ENCODE peak calls at places on chromosomes 16 and 17, in eight cellular contexts. E is AG09319, N is HFFc6, X is OCI-LY7, D is tibial artery, U is Peyer's patch, I is heart right ventricle, M is progenitor cell of endocrine pancreas. G is an unnamed sample.

GRCh38 chr17:79777166-79777843 is 643 bp upstream of the CBX2 start:
- DNase-seq in E (no peak), N (peak), X (peak), D (no peak), U (no peak), I (peak), M (peak), G (peak)

GRCh38 chr16:3971706-3972105 is 91.2 kb upstream of the CREBBP start:
- DNase-seq in E (no peak), N (no peak), X (no peak), D (no peak), U (no peak), I (no peak), M (no peak), G (no peak)

GRCh38 chr17:41652461-41652960 is 28.1 kb upstream of the KRT17 start:
- DNase-seq in E (no peak), N (no peak), X (no peak), D (no peak), U (no peak), I (no peak), M (no peak), G (no peak)

GRCh38 chr17:58325289-58325726 is 3.3 kb downstream of the TSPOAP1 start:
- DNase-seq in E (no peak), N (no peak), X (peak), D (no peak), U (no peak), I (no peak), M (peak), G (no peak)

GRCh38 chr16:56606071-56606687 is 2.2 kb upstream of the MT2A start:
- DNase-seq in E (no peak), N (no peak), X (no peak), D (peak), U (no peak), I (no peak), M (no peak), G (no peak)

GRCh38 chr17:62981933-62982332 is 15.9 kb downstream of the TANC2 start:
- DNase-seq in E (no peak), N (peak), X (no peak), D (no peak), U (no peak), I (no peak), M (no peak), G (no peak)

GRCh38 chr16:17076818-17077498 is 393.8 kb downstream of the XYLT1 start:
- DNase-seq in E (no peak), N (no peak), X (no peak), D (no peak), U (no peak), I (no peak), M (no peak), G (no peak)

GRCh38 chr17:16920628-16921020 is 51.3 kb downstream of the TNFRSF13B start:
- DNase-seq in E (no peak), N (no peak), X (no peak), D (peak), U (no peak), I (no peak), M (no peak), G (no peak)

GRCh38 chr17:63675231-63675606 is 24.7 kb downstream of the LIMD2 start:
- DNase-seq in E (no peak), N (no peak), X (no peak), D (no peak), U (no peak), I (peak), M (no peak), G (no peak)

GRCh38 chr16:2213817-2214720 is 571 bp downstream of the PGP start:
- DNase-seq in E (no peak), N (no peak), X (peak), D (no peak), U (no peak), I (no peak), M (no peak), G (no peak)

GRCh38 chr17:55693244-55694216 is 29.1 kb downstream of the TMEM100 start:
- DNase-seq in E (peak), N (no peak), X (no peak), D (no peak), U (no peak), I (no peak), M (no peak), G (no peak)

GRCh38 chr17:65278050-65278819 is 141.1 kb downstream of the RGS9 start:
- DNase-seq in E (peak), N (peak), X (peak), D (no peak), U (no peak), I (peak), M (peak), G (peak)

GRCh38 chr17:65261682-65262636 is 124.8 kb downstream of the RGS9 start:
- DNase-seq in E (no peak), N (no peak), X (no peak), D (no peak), U (no peak), I (no peak), M (no peak), G (no peak)

GRCh38 chr17:69523252-69523861 is 108.9 kb downstream of the MAP2K6 start:
- DNase-seq in E (no peak), N (peak), X (peak), D (no peak), U (no peak), I (peak), M (no peak), G (peak)

GRCh38 chr17:18167421-18167820 is 16.2 kb upstream of the ALKBH5 start:
- DNase-seq in E (no peak), N (no peak), X (no peak), D (no peak), U (no peak), I (no peak), M (no peak), G (no peak)

GRCh38 chr16:31168848-31169247 is 11.1 kb upstream of the FUS start:
- DNase-seq in E (no peak), N (no peak), X (no peak), D (no peak), U (no peak), I (no peak), M (no peak), G (no peak)

GRCh38 chr17:77802811-77803220 is 155.7 kb upstream of the TNRC6C start:
- DNase-seq in E (no peak), N (no peak), X (no peak), D (no peak), U (no peak), I (peak), M (no peak), G (no peak)

GRCh38 chr16:57388359-57389086 is 16.0 kb upstream of the CCL17 start:
- DNase-seq in E (no peak), N (no peak), X (no peak), D (no peak), U (no peak), I (no peak), M (no peak), G (peak)

GRCh38 chr17:43660262-43660661 is 1.5 kb downstream of the MEOX1 start:
- DNase-seq in E (no peak), N (no peak), X (no peak), D (no peak), U (no peak), I (no peak), M (no peak), G (no peak)

GRCh38 chr16:17159616-17160015 is 311.1 kb downstream of the XYLT1 start:
- DNase-seq in E (no peak), N (no peak), X (no peak), D (no peak), U (no peak), I (no peak), M (no peak), G (no peak)

GRCh38 chr16:11913425-11914079 is 2.2 kb downstream of the GSPT1 start:
- DNase-seq in E (no peak), N (peak), X (no peak), D (no peak), U (no peak), I (no peak), M (no peak), G (peak)

GRCh38 chr16:525520-526180 is 1.9 kb upstream of the CAPN15 start:
- DNase-seq in E (peak), N (peak), X (no peak), D (no peak), U (no peak), I (no peak), M (no peak), G (peak)

GRCh38 chr16:73053379-73054130 is 5.6 kb upstream of the ZFHX3 start:
- DNase-seq in E (no peak), N (no peak), X (no peak), D (peak), U (no peak), I (no peak), M (no peak), G (peak)

DNA sequence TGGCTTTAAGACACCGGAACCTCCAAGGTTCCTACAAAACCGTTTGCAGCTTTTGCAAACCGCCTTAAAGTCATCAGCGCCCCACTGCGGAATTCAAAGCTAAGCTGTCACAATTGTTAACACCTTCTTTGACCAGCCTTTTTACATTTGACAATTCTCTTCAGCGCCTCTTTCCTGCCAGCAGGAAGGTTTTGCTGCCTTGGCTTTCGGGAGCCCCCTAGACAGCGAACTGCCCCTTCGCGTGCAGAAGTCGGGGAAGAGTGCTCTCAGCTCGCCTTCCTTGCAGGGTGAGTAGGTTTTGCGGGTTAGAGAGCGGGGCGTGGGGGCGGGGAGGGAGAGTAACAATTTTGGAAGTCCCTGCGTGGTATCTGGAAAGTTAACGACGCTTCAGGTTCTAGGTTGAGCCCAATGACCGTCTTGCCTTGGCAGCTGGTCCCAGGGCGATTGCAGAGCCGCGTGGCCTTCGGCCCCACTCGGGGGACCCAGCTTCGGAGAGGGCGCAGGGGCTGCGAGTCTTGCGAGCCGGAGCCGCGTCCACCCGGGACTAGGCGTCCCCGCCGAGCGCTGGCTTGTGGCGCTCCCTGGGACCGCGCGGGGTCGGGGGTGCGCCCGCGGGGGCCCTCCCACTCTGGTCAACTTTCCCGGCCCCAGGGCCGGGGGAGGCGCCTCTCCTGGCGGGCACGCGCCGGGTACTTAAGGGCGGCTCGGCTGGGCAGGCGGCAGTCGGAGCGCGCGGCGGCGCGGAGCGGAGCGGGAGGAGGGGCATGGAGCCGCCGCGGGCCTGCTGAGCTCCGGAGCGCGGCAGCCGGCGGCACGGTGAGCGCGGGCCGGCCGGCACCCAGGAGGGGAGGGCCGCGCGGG is at the start of gene HAS3:
- DNase-seq in E (no peak), N (peak), X (peak), D (no peak), U (no peak), I (no peak), M (peak), G (peak)
- TF ChIP-seq CTCF in E (peak), N (peak), X (no peak), D (no peak), U (peak), I (peak), M (peak), G (peak)

DNA sequence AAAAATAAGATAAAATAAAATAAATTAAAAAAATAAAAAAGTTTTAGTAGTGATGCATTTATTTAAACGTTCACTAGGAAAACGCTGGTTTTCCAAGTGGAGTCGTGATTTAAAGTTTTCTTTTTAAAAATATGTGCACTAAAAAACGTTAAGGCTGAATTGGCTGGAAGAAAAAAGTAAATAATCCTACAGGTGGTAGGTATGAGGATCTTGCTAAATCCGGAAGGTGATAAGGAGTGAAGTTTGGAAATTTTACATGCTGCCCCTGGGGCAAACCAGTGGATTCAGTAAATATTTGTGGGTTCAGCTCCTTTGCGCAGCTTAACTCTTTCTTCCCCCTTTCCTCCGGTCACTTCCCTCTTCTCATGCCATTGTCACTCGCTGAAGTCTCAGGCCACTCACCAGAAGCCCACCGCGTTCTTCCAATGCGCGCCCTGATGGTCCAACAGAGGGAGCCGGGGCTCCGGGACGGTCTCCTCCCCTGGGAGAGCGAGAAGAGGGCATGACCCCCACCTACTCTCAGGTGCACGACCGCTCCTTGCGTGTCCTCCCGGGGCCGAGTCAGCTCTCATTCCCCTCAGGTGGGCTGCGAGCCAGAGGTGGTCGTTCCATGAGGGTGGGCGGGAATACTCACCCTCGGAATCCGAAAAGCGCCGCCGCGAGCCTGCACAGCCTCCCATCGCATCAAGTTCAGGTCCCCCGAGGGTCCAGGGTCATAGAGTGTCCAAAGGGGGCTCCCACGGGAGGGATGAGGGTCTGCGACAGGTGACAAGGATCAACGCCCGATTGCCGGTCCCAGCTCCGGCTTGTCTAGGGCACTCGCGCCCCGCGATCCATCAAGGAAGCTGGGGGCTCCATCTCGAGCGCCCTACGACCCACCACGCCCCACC is 549 bp downstream of the CLN3 start:
- DNase-seq in E (no peak), N (peak), X (peak), D (peak), U (peak), I (peak), M (peak), G (peak)
- TF ChIP-seq CTCF in E (peak), N (peak), X (peak), D (peak), U (peak), I (peak), M (peak), G (no peak)

GRCh38 chr17:49612721-49613120 is 37.0 kb downstream of the NXPH3 start:
- DNase-seq in E (no peak), N (no peak), X (no peak), D (no peak), U (no peak), I (no peak), M (no peak), G (no peak)

GRCh38 chr17:49610883-49611584 is 35.4 kb downstream of the NXPH3 start:
- DNase-seq in E (no peak), N (no peak), X (no peak), D (no peak), U (no peak), I (no peak), M (no peak), G (no peak)

GRCh38 chr17:49616546-49617205 is 41.0 kb downstream of the NXPH3 start:
- DNase-seq in E (peak), N (no peak), X (no peak), D (peak), U (no peak), I (peak), M (no peak), G (no peak)

GRCh38 chr17:49618112-49618611 is 42.5 kb downstream of the NXPH3 start:
- DNase-seq in E (no peak), N (no peak), X (no peak), D (no peak), U (no peak), I (no peak), M (no peak), G (no peak)

DNA sequence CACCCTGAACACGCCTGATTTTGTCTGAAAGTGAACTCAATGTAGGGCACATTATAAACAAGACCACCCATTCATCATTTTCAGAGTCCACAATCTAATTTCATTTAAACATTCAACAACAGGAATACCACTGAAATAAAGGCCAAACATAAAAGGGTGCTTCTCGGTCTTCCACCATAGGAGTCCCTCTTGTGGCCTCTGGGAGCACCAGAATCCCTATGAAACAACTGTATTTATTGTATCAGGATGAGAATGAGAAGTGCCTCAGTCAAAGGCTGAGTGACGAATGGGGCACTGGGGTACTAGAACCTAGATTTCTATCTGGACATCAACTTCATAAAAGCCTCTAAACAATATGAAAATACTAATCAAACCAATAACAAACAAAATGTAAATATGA is 40.4 kb downstream of the NXPH3 start:
- DNase-seq in E (no peak), N (no peak), X (no peak), D (no peak), U (no peak), I (no peak), M (no peak), G (no peak)
- TF ChIP-seq CTCF in E (peak), N (peak), X (peak), D (peak), U (no peak), I (peak), M (peak), G (no peak)

GRCh38 chr17:46841561-46842379 is 9.6 kb upstream of the WNT9B start:
- DNase-seq in E (no peak), N (no peak), X (no peak), D (no peak), U (no peak), I (no peak), M (peak), G (peak)
- TF ChIP-seq CTCF in E (peak), N (peak), X (no peak), D (peak), U (peak), I (peak), M (peak), G (peak)

DNA sequence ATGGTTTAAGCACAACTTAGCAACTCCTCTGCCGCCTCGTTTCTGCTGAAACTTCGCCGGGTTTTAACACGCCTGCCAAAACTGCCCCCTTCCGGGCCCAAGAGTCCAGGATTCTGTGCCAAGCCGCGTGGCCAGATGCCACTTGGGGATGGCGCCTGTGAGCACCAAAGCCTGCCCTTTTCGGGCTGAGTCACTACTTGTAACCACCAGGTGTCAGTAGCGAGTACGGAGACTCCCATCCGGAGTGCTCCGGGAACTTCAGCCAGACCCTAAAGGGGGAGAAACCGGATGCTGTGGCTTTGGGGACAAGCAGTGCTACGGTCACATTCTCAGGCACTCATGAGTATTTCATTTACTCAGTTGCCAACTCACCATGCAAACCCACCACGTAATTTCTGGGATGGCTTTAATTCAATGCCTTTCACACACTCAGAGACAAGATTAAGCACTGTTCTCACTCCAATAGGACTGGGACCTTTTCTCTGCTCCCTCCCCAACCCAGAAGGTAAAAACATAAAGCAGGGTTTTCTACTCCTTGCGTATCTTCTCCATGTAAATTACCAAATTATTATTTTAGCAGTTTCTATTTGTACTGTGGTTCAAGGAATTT is 7.7 kb downstream of the PMP22 start:
- DNase-seq in E (peak), N (peak), X (peak), D (peak), U (peak), I (peak), M (peak), G (peak)
- TF ChIP-seq CTCF in E (peak), N (peak), X (peak), D (peak), U (peak), I (peak), M (peak), G (peak)

DNA sequence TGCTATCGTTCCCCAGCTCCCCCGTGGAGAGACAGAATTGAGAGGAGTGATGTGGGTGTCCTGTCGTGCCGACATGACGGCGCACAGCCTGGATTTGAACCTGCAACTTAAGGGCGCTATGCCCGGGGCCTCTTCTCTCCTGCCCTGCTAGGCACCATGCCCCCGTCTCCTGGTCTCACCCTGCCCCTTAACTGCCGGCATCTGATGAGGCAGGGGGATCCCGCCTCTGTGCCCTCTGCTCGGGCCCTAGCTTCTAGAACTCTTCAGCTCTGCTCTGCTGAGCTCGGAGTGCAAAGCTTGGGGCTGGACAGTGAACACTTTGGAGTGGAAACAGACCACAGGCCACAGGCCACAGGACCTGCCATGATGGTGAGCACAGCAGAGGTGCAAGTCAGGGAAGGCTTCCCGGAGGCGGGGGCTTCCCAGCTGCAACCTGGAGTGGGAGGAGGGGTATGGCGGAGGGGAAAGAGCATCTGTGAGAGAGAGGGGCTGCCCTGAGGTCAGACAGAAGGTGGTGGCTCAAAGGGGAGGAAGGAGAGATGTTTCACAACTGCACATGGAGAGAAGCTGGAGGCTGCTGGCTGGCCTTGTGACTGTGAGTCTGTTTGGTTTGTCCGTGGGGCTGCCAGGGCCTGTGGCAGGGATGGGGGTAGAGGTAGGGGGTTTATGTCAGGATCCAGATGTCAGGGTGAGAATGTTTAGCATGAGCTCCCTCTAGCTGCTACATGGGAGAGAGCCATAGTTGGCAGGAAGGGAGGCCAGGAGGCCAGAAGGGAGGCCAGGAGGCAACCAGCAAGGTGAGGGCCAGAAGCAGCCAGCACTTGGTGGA is 107.8 kb downstream of the CRLF3 start:
- DNase-seq in E (no peak), N (no peak), X (peak), D (peak), U (no peak), I (no peak), M (no peak), G (no peak)
- TF ChIP-seq CTCF in E (no peak), N (peak), X (peak), D (no peak), U (no peak), I (no peak), M (no peak), G (peak)

G was measured in Calu3.